ENCODE peak calls at places on chromosomes 2 and 18, in six cellular contexts. Y, P, O, K, V and F are unnamed samples.
A peak's percentile ranks its signal among the peaks of the same experiment; 100 is the strongest.

GRCh38 chr2:148899638-148900318 is 24.8 kb downstream of the KIF5C start:
- DNase-seq in Y (no peak), P (peak; percentile 31), O (no peak), K (no peak), V (no peak), F (no peak)

GRCh38 chr2:238875161-238875530 is 27.3 kb downstream of the TWIST2 start:
- DNase-seq in Y (no peak), P (no peak), O (no peak), K (no peak), V (no peak), F (no peak)

GRCh38 chr2:213281156-213281555 is 3.1 kb upstream of the SPAG16 start:
- DNase-seq in Y (no peak), P (no peak), O (no peak), K (no peak), V (no peak), F (no peak)

GRCh38 chr18:62844850-62845643 is 129.7 kb downstream of the PHLPP1 start:
- DNase-seq in Y (no peak), P (no peak), O (no peak), K (no peak), V (no peak), F (no peak)

GRCh38 chr2:72932045-72932444 is 14.7 kb downstream of the EMX1 start:
- DNase-seq in Y (no peak), P (no peak), O (no peak), K (no peak), V (no peak), F (no peak)

GRCh38 chr18:24049142-24049541 is 34.6 kb downstream of the TTC39C start:
- DNase-seq in Y (no peak), P (no peak), O (no peak), K (no peak), V (no peak), F (no peak)

GRCh38 chr2:192286093-192286701 is 91.5 kb upstream of the TMEFF2 start:
- DNase-seq in Y (peak; percentile 41), P (no peak), O (no peak), K (peak; percentile 3), V (peak; percentile 87), F (peak; percentile 64)

GRCh38 chr2:25380023-25380422 is 38.3 kb upstream of the DNMT3A start:
- DNase-seq in Y (no peak), P (no peak), O (no peak), K (no peak), V (no peak), F (no peak)

GRCh38 chr18:57837917-57838548 is 34.9 kb upstream of the ATP8B1 start:
- DNase-seq in Y (peak; percentile 39), P (no peak), O (no peak), K (no peak), V (no peak), F (no peak)

GRCh38 chr2:233446616-233447305 is 92.5 kb downstream of the DGKD start:
- DNase-seq in Y (no peak), P (peak; percentile 69), O (no peak), K (no peak), V (no peak), F (no peak)